ENCODE peak calls at places on chromosome 10, in five cellular contexts. One of them, this sample, is unnamed.

GRCh38 chr10:127149613-127150081 is 46.7 kb downstream of the INSYN2A start:
- DNase-seq in WERI-Rb-1: no peak
- DNase-seq in epithelial cell of esophagus: no peak
- DNase-seq in AG04450: no peak
- DNase-seq in GM23248: peak; percentile 35
- DNase-seq in this sample: peak; percentile 25

GRCh38 chr10:69500864-69501468 is 49.7 kb downstream of the TSPAN15 start:
- DNase-seq in epithelial cell of esophagus: no peak
- DNase-seq in AG04450: no peak
- DNase-seq in GM23248: no peak
- DNase-seq in WERI-Rb-1: no peak
- DNase-seq in this sample: no peak

GRCh38 chr10:79454259-79454658 is 8.8 kb upstream of the ZCCHC24 start:
- DNase-seq in AG04450: peak; percentile 62
- DNase-seq in epithelial cell of esophagus: peak; percentile 93
- DNase-seq in GM23248: peak; percentile 97
- DNase-seq in WERI-Rb-1: no peak
- DNase-seq in this sample: peak; percentile 92

GRCh38 chr10:96711048-96711713 is 9.1 kb downstream of the PIK3AP1 start:
- DNase-seq in epithelial cell of esophagus: no peak
- DNase-seq in WERI-Rb-1: no peak
- DNase-seq in GM23248: no peak
- DNase-seq in AG04450: no peak
- DNase-seq in this sample: no peak

GRCh38 chr10:63627881-63628296 is 106.7 kb downstream of the REEP3 start:
- DNase-seq in GM23248: no peak
- DNase-seq in WERI-Rb-1: no peak
- DNase-seq in AG04450: no peak
- DNase-seq in epithelial cell of esophagus: no peak
- DNase-seq in this sample: no peak

GRCh38 chr10:77637474-77637985 is at the start of gene KCNMA1:
- DNase-seq in WERI-Rb-1: peak; percentile 51
- DNase-seq in GM23248: peak; percentile 61
- DNase-seq in epithelial cell of esophagus: peak; percentile 37
- DNase-seq in AG04450: no peak
- DNase-seq in this sample: peak; percentile 49

GRCh38 chr10:30986027-30986672 is 45.5 kb downstream of the ZNF438 start:
- DNase-seq in GM23248: peak; percentile 63
- DNase-seq in AG04450: peak; percentile 16
- DNase-seq in WERI-Rb-1: no peak
- DNase-seq in epithelial cell of esophagus: peak; percentile 81
- DNase-seq in this sample: peak; percentile 58

GRCh38 chr10:45515630-45516029 is 141.6 kb downstream of the ALOX5 start:
- DNase-seq in epithelial cell of esophagus: no peak
- DNase-seq in AG04450: no peak
- DNase-seq in GM23248: no peak
- DNase-seq in WERI-Rb-1: no peak
- DNase-seq in this sample: no peak

GRCh38 chr10:127145173-127145572 is 51.2 kb downstream of the INSYN2A start:
- DNase-seq in WERI-Rb-1: no peak
- DNase-seq in GM23248: peak; percentile 92
- DNase-seq in epithelial cell of esophagus: peak; percentile 77
- DNase-seq in AG04450: peak; percentile 47
- DNase-seq in this sample: peak; percentile 74

GRCh38 chr10:2921956-2922680 is 145.2 kb upstream of the PFKP start:
- DNase-seq in AG04450: no peak
- DNase-seq in WERI-Rb-1: no peak
- DNase-seq in GM23248: peak; percentile 13
- DNase-seq in epithelial cell of esophagus: no peak
- DNase-seq in this sample: no peak

GRCh38 chr10:75032813-75033212 is 78.6 kb upstream of the SAMD8 start:
- DNase-seq in GM23248: no peak
- DNase-seq in epithelial cell of esophagus: no peak
- DNase-seq in WERI-Rb-1: no peak
- DNase-seq in AG04450: no peak
- DNase-seq in this sample: no peak

GRCh38 chr10:500876-501275 is 188.6 kb downstream of the DIP2C start:
- DNase-seq in AG04450: no peak
- DNase-seq in GM23248: peak; percentile 57
- DNase-seq in WERI-Rb-1: no peak
- DNase-seq in epithelial cell of esophagus: no peak
- DNase-seq in this sample: peak; percentile 63

GRCh38 chr10:80567292-80567691 is 29.6 kb downstream of the SH2D4B start:
- DNase-seq in WERI-Rb-1: no peak
- DNase-seq in GM23248: no peak
- DNase-seq in epithelial cell of esophagus: no peak
- DNase-seq in AG04450: no peak
- DNase-seq in this sample: no peak

GRCh38 chr10:60235001-60235400 is 154.7 kb downstream of the ANK3 start:
- DNase-seq in GM23248: peak; percentile 51
- DNase-seq in WERI-Rb-1: no peak
- DNase-seq in epithelial cell of esophagus: peak; percentile 72
- DNase-seq in AG04450: no peak
- DNase-seq in this sample: peak; percentile 15

GRCh38 chr10:127029061-127029460 is 123.8 kb downstream of the DOCK1 start:
- DNase-seq in epithelial cell of esophagus: no peak
- DNase-seq in GM23248: no peak
- DNase-seq in AG04450: no peak
- DNase-seq in WERI-Rb-1: no peak
- DNase-seq in this sample: no peak

GRCh38 chr10:77602231-77602912 is 35.2 kb downstream of the KCNMA1 start:
- DNase-seq in epithelial cell of esophagus: no peak
- DNase-seq in GM23248: peak; percentile 41
- DNase-seq in WERI-Rb-1: no peak
- DNase-seq in AG04450: peak; percentile 69
- DNase-seq in this sample: peak; percentile 28

GRCh38 chr10:47151880-47152279 is 148.1 kb upstream of the GDF10 start:
- DNase-seq in epithelial cell of esophagus: no peak
- DNase-seq in AG04450: no peak
- DNase-seq in GM23248: no peak
- DNase-seq in WERI-Rb-1: no peak
- DNase-seq in this sample: no peak

GRCh38 chr10:91051834-91052233 is 130.9 kb upstream of the ANKRD1 start:
- DNase-seq in GM23248: peak; percentile 29
- DNase-seq in AG04450: no peak
- DNase-seq in epithelial cell of esophagus: peak; percentile 2
- DNase-seq in WERI-Rb-1: no peak
- DNase-seq in this sample: peak; percentile 34

GRCh38 chr10:59320370-59320769 is 42.0 kb downstream of the FAM13C start:
- DNase-seq in AG04450: no peak
- DNase-seq in epithelial cell of esophagus: no peak
- DNase-seq in GM23248: no peak
- DNase-seq in WERI-Rb-1: no peak
- DNase-seq in this sample: no peak

GRCh38 chr10:120684211-120684610 is 167.0 kb upstream of the WDR11 start:
- DNase-seq in WERI-Rb-1: no peak
- DNase-seq in GM23248: no peak
- DNase-seq in epithelial cell of esophagus: no peak
- DNase-seq in AG04450: no peak
- DNase-seq in this sample: no peak

GRCh38 chr10:124521429-124521871 is 59.8 kb downstream of the LHPP start:
- DNase-seq in AG04450: no peak
- DNase-seq in WERI-Rb-1: no peak
- DNase-seq in GM23248: no peak
- DNase-seq in epithelial cell of esophagus: no peak
- DNase-seq in this sample: no peak

GRCh38 chr10:124522131-124522902 is 60.7 kb downstream of the LHPP start:
- DNase-seq in WERI-Rb-1: no peak
- DNase-seq in epithelial cell of esophagus: no peak
- DNase-seq in GM23248: no peak
- DNase-seq in AG04450: no peak
- DNase-seq in this sample: no peak

GRCh38 chr10:124523886-124524285 is 62.3 kb downstream of the LHPP start:
- DNase-seq in epithelial cell of esophagus: no peak
- DNase-seq in GM23248: peak; percentile 15
- DNase-seq in AG04450: no peak
- DNase-seq in WERI-Rb-1: no peak
- DNase-seq in this sample: peak; percentile 4

GRCh38 chr10:124523301-124523871 is 61.8 kb downstream of the LHPP start:
- DNase-seq in WERI-Rb-1: no peak
- DNase-seq in GM23248: peak; percentile 22
- DNase-seq in AG04450: no peak
- DNase-seq in epithelial cell of esophagus: no peak
- DNase-seq in this sample: peak; percentile 13

DNA sequence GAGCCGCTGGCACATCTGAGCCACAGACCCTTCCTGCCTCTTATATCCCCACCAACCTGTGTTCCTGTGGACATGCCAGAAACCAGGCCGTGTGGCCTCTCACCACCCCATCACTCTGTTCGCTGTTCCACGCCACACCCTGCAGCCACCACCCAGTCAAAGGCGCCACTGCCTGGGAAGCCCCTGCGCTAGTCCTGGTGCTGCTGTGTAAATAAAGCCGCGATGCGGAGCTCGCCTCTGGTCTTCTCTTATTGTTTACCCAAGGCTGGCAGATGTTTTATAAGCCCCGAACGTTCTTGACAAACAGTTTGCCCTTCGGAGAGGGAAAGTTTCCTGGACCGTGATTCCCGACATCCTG is 61.3 kb downstream of the LHPP start:
- DNase-seq in AG04450: no peak
- DNase-seq in WERI-Rb-1: no peak
- DNase-seq in epithelial cell of esophagus: no peak
- DNase-seq in GM23248: no peak
- DNase-seq in this sample: no peak
- H3K4me3 ChIP-seq in AG04450: peak overlapping the region; percentile 22
- H3K4me3 ChIP-seq in WERI-Rb-1: no peak overlapping the region
- H3K4me3 ChIP-seq in epithelial cell of esophagus: no peak overlapping the region
- H3K4me3 ChIP-seq in GM23248: no peak overlapping the region
- H3K4me3 ChIP-seq in this sample: no peak overlapping the region

GRCh38 chr10:27741173-27742091 is 4.2 kb downstream of the MKX start:
- DNase-seq in WERI-Rb-1: no peak
- DNase-seq in AG04450: no peak
- DNase-seq in GM23248: no peak
- DNase-seq in epithelial cell of esophagus: no peak
- DNase-seq in this sample: no peak
- H3K4me3 ChIP-seq in WERI-Rb-1: no peak overlapping the region
- H3K4me3 ChIP-seq in AG04450: peak overlapping the region; percentile 7
- H3K4me3 ChIP-seq in GM23248: peak overlapping the region; percentile 77
- H3K4me3 ChIP-seq in epithelial cell of esophagus: peak overlapping the region; percentile 49
- H3K4me3 ChIP-seq in this sample: peak overlapping the region; percentile 55

DNA sequence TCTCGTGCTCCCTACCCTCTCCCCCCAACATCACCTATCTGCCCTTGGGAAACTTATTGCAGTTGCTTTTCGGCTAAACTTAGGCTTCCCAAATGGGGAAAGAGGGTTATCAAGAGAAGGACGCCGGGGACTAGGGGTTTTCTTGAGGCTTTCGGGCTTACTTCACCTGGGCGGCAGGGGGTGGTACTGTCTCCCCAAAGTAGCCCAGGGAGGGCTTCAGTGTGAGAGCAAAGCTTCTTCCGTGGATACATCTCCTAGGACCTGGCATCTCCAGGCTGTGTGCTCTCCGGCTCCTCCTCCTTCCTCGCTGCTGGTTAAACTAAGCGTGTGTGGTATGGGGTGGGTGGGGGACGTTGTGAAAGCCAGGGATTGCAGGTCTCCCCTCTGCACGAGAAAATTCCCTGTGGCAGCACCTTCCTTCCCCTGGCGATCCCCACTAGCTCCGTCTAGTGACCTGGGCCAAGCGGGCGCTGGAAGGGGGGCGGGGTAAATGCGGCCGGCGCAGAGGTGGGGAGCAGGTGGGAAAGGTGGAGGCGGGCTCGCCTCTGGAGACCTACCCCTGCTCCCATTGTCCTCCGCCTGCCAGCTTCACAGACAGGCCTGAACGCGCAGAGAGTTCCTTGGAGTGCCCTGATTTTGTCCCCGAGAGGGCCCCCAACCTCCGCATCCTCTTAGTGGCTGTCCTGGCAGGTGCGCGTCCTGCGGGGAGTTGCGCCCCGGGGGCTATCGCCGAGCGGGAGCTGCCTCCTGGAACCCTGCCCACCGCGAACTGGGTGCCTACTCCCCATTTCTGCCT is 1.2 kb downstream of the PLXDC2 start:
- DNase-seq in AG04450: no peak
- DNase-seq in epithelial cell of esophagus: peak; percentile 36
- DNase-seq in WERI-Rb-1: peak; percentile 11
- DNase-seq in GM23248: peak; percentile 10
- DNase-seq in this sample: no peak
- H3K4me3 ChIP-seq in AG04450: peak overlapping the region; percentile 78
- H3K4me3 ChIP-seq in epithelial cell of esophagus: peak overlapping the region; percentile 67
- H3K4me3 ChIP-seq in WERI-Rb-1: peak overlapping the region; percentile 70
- H3K4me3 ChIP-seq in GM23248: peak overlapping the region; percentile 77
- H3K4me3 ChIP-seq in this sample: peak overlapping the region; percentile 61

DNA sequence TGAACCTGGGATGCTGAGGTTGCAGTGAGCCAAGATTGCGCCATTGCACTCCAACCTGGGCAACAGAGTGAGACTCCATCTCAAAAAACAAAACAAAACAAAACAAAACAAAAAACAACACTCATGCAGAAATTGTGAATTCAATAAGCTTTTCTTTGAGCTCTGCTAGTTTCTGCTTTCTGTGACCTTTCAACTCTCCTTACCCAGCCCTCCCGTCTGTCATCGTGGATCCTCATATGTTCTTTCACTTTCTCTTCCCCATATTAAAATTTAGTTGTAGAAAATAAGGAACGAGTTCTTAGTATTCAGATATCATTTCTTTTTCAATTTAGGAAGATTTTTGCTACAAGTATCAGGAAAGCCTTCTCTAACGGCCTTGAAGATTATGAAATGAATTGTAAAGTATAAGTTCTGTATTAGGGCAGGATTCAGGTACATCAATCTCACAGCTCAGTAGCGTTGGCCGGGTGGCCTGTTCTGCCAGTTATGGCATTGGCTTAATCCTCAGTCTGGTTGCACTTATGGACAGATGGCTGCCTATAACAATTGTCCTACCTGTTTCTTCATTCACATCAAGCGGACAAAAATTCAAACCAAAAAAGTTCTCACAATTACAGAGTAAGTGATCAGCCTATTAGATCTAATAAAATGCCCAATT is 1167.0 kb downstream of the SORCS3 start:
- DNase-seq in epithelial cell of esophagus: no peak
- DNase-seq in AG04450: no peak
- DNase-seq in WERI-Rb-1: no peak
- DNase-seq in GM23248: no peak
- DNase-seq in this sample: no peak
- H3K4me3 ChIP-seq in epithelial cell of esophagus: no peak overlapping the region
- H3K4me3 ChIP-seq in AG04450: no peak overlapping the region
- H3K4me3 ChIP-seq in WERI-Rb-1: no peak overlapping the region
- H3K4me3 ChIP-seq in GM23248: no peak overlapping the region
- H3K4me3 ChIP-seq in this sample: no peak overlapping the region

DNA sequence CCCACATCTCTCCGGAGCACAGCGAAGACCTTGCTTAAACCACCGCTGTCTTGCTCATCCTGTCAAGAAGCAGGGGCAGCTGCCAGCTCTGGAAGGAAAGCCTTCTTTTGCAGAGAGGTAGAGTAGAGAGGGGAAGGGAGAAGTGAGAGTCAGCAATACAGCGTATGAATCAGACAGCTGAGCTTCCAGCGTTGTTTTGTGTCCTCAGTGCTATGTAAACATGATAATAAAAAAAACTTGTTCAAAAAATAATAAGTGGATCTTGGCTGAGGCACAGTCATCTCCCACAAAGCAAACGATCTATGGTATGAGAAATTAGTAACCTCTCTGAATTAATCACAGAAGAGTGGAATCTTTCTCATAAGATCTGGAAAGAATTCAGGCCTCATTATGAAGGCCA is 29.7 kb downstream of the CHST15 start:
- DNase-seq in GM23248: peak; percentile 44
- DNase-seq in AG04450: peak; percentile 8
- DNase-seq in epithelial cell of esophagus: peak; percentile 92
- DNase-seq in WERI-Rb-1: no peak
- DNase-seq in this sample: peak; percentile 79
- H3K4me3 ChIP-seq in GM23248: no peak overlapping the region
- H3K4me3 ChIP-seq in AG04450: no peak overlapping the region
- H3K4me3 ChIP-seq in epithelial cell of esophagus: no peak overlapping the region
- H3K4me3 ChIP-seq in WERI-Rb-1: no peak overlapping the region
- H3K4me3 ChIP-seq in this sample: no peak overlapping the region